ENCODE peak calls at places on chromosomes 3 and 15, in nine cellular contexts. E, Z, L, T, X, Q, J, C and B are unnamed samples.

GRCh38 chr15:48794697-48795134 is 16.2 kb downstream of the CEP152 start:
- DNase-seq in X (no peak), L (no peak), J (no peak), Q (peak; percentile 87), Z (no peak), T (no peak), E (no peak), C (no peak), B (no peak)

GRCh38 chr15:65331811-65332210 is 27.3 kb downstream of the RNU5B-1 start:
- DNase-seq in X (no peak), E (no peak), J (no peak), Q (no peak), C (no peak), Z (no peak), T (no peak), L (no peak), B (no peak)

GRCh38 chr15:52199271-52199670 is 8.1 kb upstream of the GNB5 start:
- DNase-seq in J (no peak), C (no peak), Q (no peak), Z (no peak), E (no peak), T (no peak), X (no peak), L (no peak), B (no peak)

GRCh38 chr15:75232826-75233503 is 25.2 kb upstream of the GOLGA6C start:
- DNase-seq in X (no peak), Z (no peak), J (no peak), T (no peak), Q (no peak), C (peak; percentile 28), E (no peak), L (no peak), B (no peak)

GRCh38 chr3:192445768-192446644 is 281.3 kb downstream of the FGF12 start:
- DNase-seq in T (no peak), Z (peak; percentile 26), Q (no peak), X (no peak), J (no peak), C (no peak), E (no peak), L (no peak), B (no peak)

GRCh38 chr15:87661481-87661880 is 595.1 kb downstream of the NTRK3 start:
- DNase-seq in E (no peak), J (no peak), X (no peak), Q (no peak), Z (no peak), C (no peak), L (no peak), T (no peak), B (no peak)

GRCh38 chr3:100120022-100120421 is 5.7 kb upstream of the FILIP1L start:
- DNase-seq in Z (no peak), E (no peak), X (no peak), C (no peak), Q (no peak), T (no peak), J (no peak), L (no peak), B (no peak)

GRCh38 chr15:92745845-92746271 is 90.3 kb upstream of the FAM174B start:
- DNase-seq in L (no peak), J (no peak), E (no peak), C (no peak), X (no peak), T (no peak), Z (no peak), Q (no peak), B (no peak)

GRCh38 chr3:111904376-111905241 is 45.5 kb downstream of the PHLDB2 start:
- DNase-seq in C (no peak), Q (peak; percentile 96), L (no peak), X (no peak), Z (no peak), E (peak; percentile 94), T (peak; percentile 70), J (no peak), B (no peak)

GRCh38 chr3:142888099-142888483 is 792 bp downstream of the PCOLCE2 start:
- DNase-seq in Z (peak; percentile 30), L (peak; percentile 46), C (no peak), J (no peak), Q (peak; percentile 48), T (no peak), X (peak; percentile 57), E (no peak), B (no peak)

GRCh38 chr15:48592221-48592731 is 53.2 kb downstream of the FBN1 start:
- DNase-seq in L (no peak), J (no peak), E (peak; percentile 97), Q (peak; percentile 99), X (no peak), C (no peak), Z (peak; percentile 26), T (peak; percentile 84), B (no peak)

GRCh38 chr3:124057453-124057852 is 65.5 kb upstream of the ROPN1 start:
- DNase-seq in Z (peak; percentile 26), C (no peak), X (no peak), Q (no peak), T (no peak), L (no peak), J (no peak), E (no peak), B (no peak)
- TF ChIP-seq CTCF in Z (no peak), C (no peak), X (no peak), Q (no peak), T (no peak), L (no peak), J (no peak), E (no peak), B (no peak)

DNA sequence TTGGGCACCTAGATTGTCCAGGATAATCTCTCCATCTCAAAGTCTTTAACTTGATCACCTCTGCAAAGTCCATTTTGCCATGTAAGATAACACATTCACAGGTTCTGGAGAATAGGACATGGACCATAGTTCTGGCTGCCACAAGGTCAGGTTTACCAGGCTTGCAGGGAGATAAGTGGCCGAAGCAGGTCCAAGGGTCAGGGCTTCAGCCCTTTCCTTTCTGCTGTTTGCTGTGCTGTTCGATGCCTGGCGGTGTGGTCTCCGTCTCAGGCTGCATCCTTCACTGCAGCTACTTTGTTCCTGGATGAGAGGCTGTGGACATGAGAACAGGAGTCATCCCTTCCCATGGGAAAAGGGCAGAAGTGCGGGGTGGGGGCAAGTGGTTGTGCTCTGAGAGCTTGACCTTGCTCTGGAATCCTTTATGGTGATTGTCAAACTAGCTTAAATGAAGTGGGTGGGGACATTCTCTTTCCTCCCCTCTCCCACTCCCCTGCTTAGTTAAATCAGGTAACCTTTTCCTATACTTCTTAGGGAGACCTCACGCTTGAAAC is 320.2 kb upstream of the C2CD4B start:
- DNase-seq in E (no peak), T (no peak), Q (no peak), Z (no peak), C (no peak), L (peak; percentile 73), X (no peak), J (no peak), B (no peak)
- TF ChIP-seq CTCF in E (no peak), T (no peak), Q (no peak), Z (no peak), C (no peak), L (no peak), X (no peak), J (no peak), B (no peak)

DNA sequence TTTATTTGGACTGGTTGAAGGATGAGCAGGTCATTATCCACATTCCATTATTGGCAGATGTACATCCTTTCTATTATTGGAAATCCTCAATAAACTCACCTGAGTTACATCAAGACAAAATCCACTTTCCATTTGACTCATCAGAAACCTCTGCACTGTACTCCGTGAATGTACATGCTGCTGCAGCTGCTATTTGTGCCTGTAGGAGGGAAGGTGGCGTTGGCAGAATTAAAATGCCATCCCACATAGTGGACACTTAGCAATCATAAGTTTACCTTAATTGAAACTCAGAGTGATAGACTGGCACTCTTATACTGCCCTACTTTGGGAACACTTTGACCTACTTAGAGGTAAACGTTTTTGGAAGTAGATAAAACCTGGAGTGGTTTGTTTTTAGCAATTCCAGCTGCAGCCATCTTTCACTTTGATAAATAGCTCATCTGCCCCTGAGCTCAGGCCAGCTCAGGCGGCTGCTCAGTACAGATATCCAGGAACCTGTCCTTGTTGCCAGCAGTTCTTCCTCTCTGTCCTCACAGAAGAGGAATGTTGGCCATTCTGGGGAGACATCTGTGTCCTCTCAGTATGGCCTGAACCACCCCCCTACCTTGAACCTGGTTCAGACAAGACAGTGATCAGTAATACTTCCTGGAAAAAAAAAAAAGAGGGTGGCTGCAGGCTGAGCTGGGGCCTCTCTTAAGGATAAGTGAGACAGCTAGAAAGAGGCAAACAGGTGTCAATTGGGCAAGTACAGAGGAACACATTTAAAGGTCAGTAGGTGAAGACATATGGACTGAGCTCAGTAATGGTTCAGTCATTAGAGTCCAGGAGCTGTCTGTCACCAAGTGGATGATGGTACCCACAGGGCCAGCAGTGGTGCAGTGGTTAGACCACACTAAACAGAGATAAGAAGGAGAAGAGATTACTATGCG is 153.4 kb upstream of the UMPS start:
- DNase-seq in X (no peak), Z (peak; percentile 83), L (no peak), J (no peak), E (no peak), T (no peak), Q (no peak), C (no peak), B (no peak)
- TF ChIP-seq CTCF in X (no peak), Z (peak; percentile 50), L (no peak), J (no peak), E (no peak), T (no peak), Q (no peak), C (no peak), B (peak; percentile 20)

GRCh38 chr3:128226794-128227399 is 73.6 kb downstream of the EEFSEC start:
- DNase-seq in C (no peak), Z (no peak), Q (peak; percentile 46), X (no peak), J (peak; percentile 10), L (peak; percentile 39), T (no peak), E (no peak), B (no peak)
- TF ChIP-seq CTCF in C (peak; percentile 64), Z (peak; percentile 72), Q (peak; percentile 85), X (peak; percentile 65), J (peak; percentile 95), L (peak; percentile 95), T (peak; percentile 74), E (peak; percentile 79), B (peak; percentile 84)

GRCh38 chr15:31605467-31605931 is 278.9 kb downstream of the KLF13 start:
- DNase-seq in E (no peak), J (no peak), Q (peak; percentile 6), Z (no peak), C (no peak), T (no peak), X (no peak), L (peak; percentile 31), B (no peak)
- TF ChIP-seq CTCF in E (peak; percentile 12), J (peak; percentile 1), Q (no peak), Z (no peak), C (no peak), T (peak; percentile 30), X (no peak), L (no peak), B (peak; percentile 53)

DNA sequence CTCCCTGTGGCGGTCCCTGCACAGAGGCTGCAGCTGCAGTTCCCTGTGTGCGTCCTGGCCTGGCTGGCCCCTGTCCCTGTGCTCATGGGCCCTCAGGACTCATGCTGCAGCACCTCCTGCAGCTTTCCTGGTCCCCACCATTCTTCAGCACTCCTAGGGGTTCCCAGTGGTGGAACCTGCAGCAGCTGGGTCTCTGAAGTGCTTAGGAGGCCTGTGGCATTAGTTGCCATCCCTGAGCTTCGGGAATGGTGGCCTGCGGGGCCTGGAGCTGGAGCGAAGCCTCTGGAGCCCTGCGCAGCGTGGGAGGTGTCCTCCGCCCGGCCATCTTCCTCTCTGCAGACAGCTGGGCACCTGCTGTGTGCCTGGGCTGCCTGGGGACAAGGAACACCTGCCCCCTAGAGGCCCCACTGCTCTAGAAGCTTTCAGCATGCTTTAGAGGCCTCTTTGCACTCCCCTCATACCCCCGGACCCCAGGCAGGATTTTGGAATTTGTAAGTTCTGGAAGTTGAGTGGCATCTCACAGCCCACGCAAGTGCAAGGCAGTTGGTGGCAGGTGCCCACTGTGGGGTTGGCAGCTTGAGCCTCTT is 13.1 kb downstream of the PLXNA1 start:
- DNase-seq in C (no peak), Z (no peak), L (no peak), E (no peak), X (no peak), J (no peak), T (no peak), Q (no peak), B (no peak)
- TF ChIP-seq CTCF in C (no peak), Z (no peak), L (peak; percentile 7), E (peak; percentile 30), X (no peak), J (no peak), T (no peak), Q (peak; percentile 39), B (no peak)